ENCODE peak calls at places on chromosomes 7 and 10, in seven cellular contexts. R is AG08395; W is anterior cingulate cortex; L is stimulated activated CD4-positive, alpha-beta T cell treated with anti-CD3 and anti-CD28 coated beads, Interleukin-2, amount 100 ng/mL, for 24 hours; C is endothelial cell; V is NCI-H2029 treated with DMSO at 0.1 percent for 48 hours; Z is adipocyte. O is an unnamed sample.

GRCh38 chr10:12350167-12350872 is 973 bp downstream of the CAMK1D start:
- DNase-seq in R (peak), W (peak), L (peak), C (peak), V (no peak), Z (peak), O (peak)

GRCh38 chr10:119686465-119687191 is 35.4 kb downstream of the BAG3 start:
- DNase-seq in R (peak), W (peak), L (peak), C (peak), V (peak), Z (peak), O (peak)

GRCh38 chr7:157830331-157830730 is 493.5 kb downstream of the DNAJB6 start:
- DNase-seq in R (no peak), W (no peak), L (no peak), C (no peak), V (peak), Z (no peak), O (no peak)

GRCh38 chr10:10872035-10872673 is 145.5 kb upstream of the CELF2 start:
- DNase-seq in R (peak), W (no peak), L (no peak), C (peak), V (no peak), Z (peak), O (no peak)

GRCh38 chr10:3131098-3131497 is 41.5 kb downstream of the PITRM1 start:
- DNase-seq in R (no peak), W (no peak), L (no peak), C (no peak), V (peak), Z (no peak), O (no peak)

GRCh38 chr10:3077940-3078630 is 10.7 kb downstream of the PFKP start:
- DNase-seq in R (no peak), W (no peak), L (no peak), C (no peak), V (no peak), Z (no peak), O (no peak)

GRCh38 chr10:102394801-102395676 is 466 bp upstream of the NFKB2 start:
- DNase-seq in R (peak), W (peak), L (peak), C (peak), V (no peak), Z (peak), O (peak)

GRCh38 chr10:112955736-112956421 is 5.8 kb downstream of the TCF7L2 start:
- DNase-seq in R (no peak), W (no peak), L (no peak), C (no peak), V (peak), Z (peak), O (no peak)

GRCh38 chr10:110547139-110547761 is 20.2 kb upstream of the SMC3 start:
- DNase-seq in R (peak), W (no peak), L (no peak), C (no peak), V (peak), Z (peak), O (peak)

GRCh38 chr7:50275430-50275829 is 29.1 kb upstream of the IKZF1 start:
- DNase-seq in R (no peak), W (no peak), L (no peak), C (no peak), V (no peak), Z (no peak), O (no peak)

GRCh38 chr7:51244890-51245289 is 71.7 kb downstream of the COBL start:
- DNase-seq in R (no peak), W (no peak), L (no peak), C (no peak), V (no peak), Z (no peak), O (no peak)

GRCh38 chr10:49103761-49104160 is 11.6 kb downstream of the VSTM4 start:
- DNase-seq in R (no peak), W (no peak), L (no peak), C (no peak), V (no peak), Z (no peak), O (no peak)

GRCh38 chr7:20164420-20165145 is 52.6 kb downstream of the MACC1 start:
- DNase-seq in R (peak), W (no peak), L (no peak), C (no peak), V (no peak), Z (peak), O (peak)

O was measured in KG1.